ENCODE peak calls at places on chromosomes 16 and 17, in nine cellular contexts. U is DND-41, H is RWPE1, J is stomach, B is ovary, K is A549, N is SJSA1, E is left ventricle myocardium inferior, A is spleen. R is an unnamed sample.

GRCh38 chr16:87836844-87837581 is 32.3 kb downstream of the SLC7A5 start:
- DNase-seq in A (no peak), E (peak), J (no peak), B (no peak), N (no peak), H (no peak), U (no peak), K (no peak), R (no peak)

GRCh38 chr17:27379863-27380533 is 76.2 kb upstream of the KSR1 start:
- DNase-seq in J (peak), K (no peak), H (peak), B (peak), U (no peak), E (peak), N (peak), A (no peak), R (no peak)

GRCh38 chr16:15610369-15610871 is 32.5 kb downstream of the MARF1 start:
- DNase-seq in K (no peak), H (no peak), A (no peak), J (no peak), B (no peak), N (peak), U (no peak), E (no peak), R (no peak)

GRCh38 chr17:3690094-3690715 is 5.8 kb downstream of the P2RX5 start:
- DNase-seq in B (no peak), A (no peak), J (no peak), E (no peak), N (no peak), K (no peak), H (no peak), U (no peak), R (peak)

GRCh38 chr16:21952040-21952792 is 945 bp upstream of the UQCRC2 start:
- DNase-seq in N (no peak), H (peak), U (peak), B (peak), K (peak), J (peak), E (peak), A (peak), R (peak)

GRCh38 chr17:63701477-63702222 is 1.7 kb upstream of the LIMD2 start:
- DNase-seq in U (peak), H (no peak), A (peak), B (no peak), E (peak), N (no peak), J (peak), K (no peak), R (peak)

GRCh38 chr17:36085710-36086268 is 4.2 kb downstream of the CCL3 start:
- DNase-seq in N (no peak), H (no peak), E (no peak), A (no peak), K (no peak), B (no peak), J (no peak), U (no peak), R (no peak)

GRCh38 chr16:77594798-77595625 is 127.3 kb upstream of the NUDT7 start:
- DNase-seq in K (no peak), H (no peak), E (no peak), A (no peak), U (no peak), B (no peak), N (no peak), J (no peak), R (no peak)

GRCh38 chr16:80804061-80804450 is 342 bp downstream of the CDYL2 start:
- DNase-seq in E (peak), B (peak), J (no peak), N (peak), U (no peak), K (peak), A (peak), H (no peak), R (peak)

GRCh38 chr17:19743101-19744100 is 4.7 kb downstream of the ALDH3A1 start:
- DNase-seq in J (no peak), E (no peak), H (no peak), A (no peak), B (no peak), U (no peak), K (no peak), N (no peak), R (no peak)

GRCh38 chr16:67537636-67538591 is 9.3 kb downstream of the RIPOR1 start:
- DNase-seq in H (no peak), K (no peak), J (peak), A (peak), B (peak), U (peak), E (peak), N (peak), R (peak)

GRCh38 chr17:72122002-72122310 is 1.1 kb downstream of the SOX9 start:
- DNase-seq in K (no peak), B (no peak), U (no peak), N (no peak), J (no peak), A (no peak), H (peak), E (no peak), R (no peak)

GRCh38 chr17:28482551-28483199 is 9.2 kb downstream of the SLC13A2 start:
- DNase-seq in U (no peak), H (no peak), N (no peak), J (peak), E (no peak), B (no peak), K (no peak), A (no peak), R (no peak)

GRCh38 chr17:55167024-55167721 is 97.6 kb upstream of the HLF start:
- DNase-seq in K (no peak), U (no peak), J (no peak), E (no peak), A (no peak), H (no peak), N (no peak), B (no peak), R (no peak)

GRCh38 chr16:14339694-14340093 is 268.6 kb downstream of the MRTFB start:
- DNase-seq in E (no peak), J (no peak), N (no peak), A (no peak), U (no peak), B (no peak), K (no peak), H (no peak), R (no peak)
- H3K27ac ChIP-seq in E (no peak), J (no peak), N (no peak), A (no peak), U (no peak), B (no peak), K (no peak), H (no peak), R (no peak)

GRCh38 chr16:86396318-86396882 is 113.9 kb upstream of the FOXF1 start:
- DNase-seq in J (no peak), N (peak), E (no peak), A (no peak), H (no peak), U (no peak), K (no peak), B (no peak), R (no peak)
- H3K27ac ChIP-seq in J (peak), N (peak), E (no peak), A (no peak), H (no peak), U (no peak), K (no peak), B (no peak), R (no peak)

DNA sequence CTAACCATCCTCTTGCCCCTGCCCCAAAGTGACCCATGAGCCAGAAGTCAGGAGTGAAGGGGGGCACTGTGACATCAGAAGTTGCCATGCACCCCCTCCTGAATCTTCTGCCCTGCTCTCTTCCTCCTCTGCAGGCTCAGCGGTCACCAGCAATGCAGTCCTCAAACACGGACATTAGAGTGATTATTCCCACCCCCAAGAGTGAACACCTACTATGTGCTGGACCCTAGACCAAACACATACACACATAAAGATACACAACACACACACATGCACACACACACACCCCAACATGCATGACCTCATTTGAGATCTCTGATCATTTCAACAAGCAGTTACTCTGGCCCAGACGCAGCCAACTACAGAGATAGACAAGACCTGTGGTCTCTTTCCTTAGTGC is at the start of gene CDRT4:
- DNase-seq in B (no peak), J (no peak), A (no peak), N (no peak), E (no peak), U (no peak), K (no peak), H (no peak), R (no peak)
- H3K27ac ChIP-seq in B (no peak), J (no peak), A (no peak), N (no peak), E (no peak), U (no peak), K (no peak), H (no peak), R (no peak)

GRCh38 chr17:13415877-13416416 is 185.8 kb downstream of the HS3ST3A1 start:
- DNase-seq in N (peak), B (no peak), H (no peak), E (peak), K (no peak), U (no peak), A (no peak), J (no peak), R (no peak)
- H3K27ac ChIP-seq in N (peak), B (no peak), H (no peak), E (peak), K (no peak), U (no peak), A (no peak), J (no peak), R (no peak)

GRCh38 chr17:49357516-49357915 is 4.5 kb downstream of the ZNF652 start:
- DNase-seq in J (no peak), E (no peak), H (no peak), N (no peak), B (no peak), A (no peak), K (no peak), U (no peak), R (no peak)
- H3K27ac ChIP-seq in J (peak), E (no peak), H (no peak), N (no peak), B (no peak), A (peak), K (no peak), U (no peak), R (no peak)

GRCh38 chr16:69831212-69832123 is 69.3 kb downstream of the WWP2 start:
- DNase-seq in E (no peak), B (no peak), U (no peak), J (no peak), H (no peak), N (peak), A (no peak), K (peak), R (no peak)
- H3K27ac ChIP-seq in E (peak), B (peak), U (no peak), J (peak), H (no peak), N (peak), A (peak), K (peak), R (no peak)

GRCh38 chr16:11561856-11562255 is 24.9 kb downstream of the LITAF start:
- DNase-seq in A (no peak), E (no peak), H (no peak), N (no peak), U (no peak), K (no peak), J (no peak), B (no peak), R (no peak)
- H3K27ac ChIP-seq in A (peak), E (peak), H (peak), N (peak), U (no peak), K (peak), J (peak), B (peak), R (peak)

DNA sequence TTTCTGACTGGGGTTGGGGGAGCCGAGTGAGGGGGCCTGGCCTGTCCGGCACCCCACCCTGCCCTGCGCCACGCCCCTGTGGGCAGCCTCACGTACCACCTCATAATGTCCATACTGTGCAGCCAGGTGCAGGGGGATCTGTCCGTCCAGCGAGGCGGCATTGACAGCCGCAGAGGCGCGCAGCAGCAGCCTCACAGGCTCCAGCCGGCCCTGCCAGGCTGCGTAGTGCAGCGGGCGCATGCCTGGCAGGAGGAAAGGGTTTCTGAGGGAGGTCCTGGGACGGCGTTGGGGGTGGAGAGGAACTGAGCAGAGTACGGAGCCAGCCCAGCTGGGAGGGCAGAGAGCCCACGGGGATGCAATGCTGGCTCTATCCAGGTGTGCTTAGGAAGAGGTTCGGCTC is 8.4 kb downstream of the CASKIN2 start:
- DNase-seq in E (no peak), A (peak), B (no peak), U (no peak), H (no peak), N (no peak), J (no peak), K (no peak), R (no peak)
- H3K27ac ChIP-seq in E (peak), A (peak), B (no peak), U (no peak), H (peak), N (no peak), J (peak), K (no peak), R (no peak)

R was measured in CD8-positive, alpha-beta memory T cell.